ENCODE peak calls at places on chromosomes 4 and X, in eight cellular contexts. T, G, E, H, R, M, K and O are unnamed samples.

GRCh38 chr4:3817561-3817960 is 51.4 kb downstream of the ADRA2C start:
- DNase-seq in T (no peak), G (no peak), E (no peak), H (no peak), R (no peak), M (no peak), K (peak; percentile 19), O (peak; percentile 51)

GRCh38 chr4:102575369-102576129 is 74.4 kb downstream of the NFKB1 start:
- DNase-seq in T (no peak), G (no peak), E (no peak), H (no peak), R (no peak), M (no peak), K (no peak), O (no peak)

GRCh38 chr4:79603681-79604080 is 195.7 kb upstream of the GK2 start:
- DNase-seq in T (no peak), G (no peak), E (no peak), H (no peak), R (no peak), M (no peak), K (no peak), O (no peak)

GRCh38 chr4:6293661-6294060 is 24.0 kb downstream of the WFS1 start:
- DNase-seq in T (no peak), G (no peak), E (no peak), H (no peak), R (no peak), M (no peak), K (no peak), O (no peak)

GRCh38 chr4:85092536-85092935 is 126.0 kb upstream of the WDFY3 start:
- DNase-seq in T (no peak), G (no peak), E (no peak), H (no peak), R (no peak), M (no peak), K (no peak), O (no peak)

GRCh38 chr4:176034498-176034897 is 31.1 kb upstream of the WDR17 start:
- DNase-seq in T (no peak), G (no peak), E (peak; percentile 29), H (peak; percentile 16), R (no peak), M (peak; percentile 34), K (no peak), O (no peak)

GRCh38 chrX:55340896-55341433 is 76.2 kb upstream of the PAGE3 start:
- DNase-seq in T (no peak), G (no peak), E (no peak), H (no peak), R (no peak), M (no peak), K (no peak), O (no peak)

GRCh38 chr4:67725981-67726380 is 25.0 kb upstream of the UBA6 start:
- DNase-seq in T (no peak), G (no peak), E (no peak), H (no peak), R (no peak), M (no peak), K (no peak), O (no peak)

GRCh38 chrX:110397904-110398303 is 39.3 kb downstream of the RTL9 start:
- DNase-seq in T (no peak), G (no peak), E (no peak), H (no peak), R (no peak), M (no peak), K (no peak), O (no peak)

DNA sequence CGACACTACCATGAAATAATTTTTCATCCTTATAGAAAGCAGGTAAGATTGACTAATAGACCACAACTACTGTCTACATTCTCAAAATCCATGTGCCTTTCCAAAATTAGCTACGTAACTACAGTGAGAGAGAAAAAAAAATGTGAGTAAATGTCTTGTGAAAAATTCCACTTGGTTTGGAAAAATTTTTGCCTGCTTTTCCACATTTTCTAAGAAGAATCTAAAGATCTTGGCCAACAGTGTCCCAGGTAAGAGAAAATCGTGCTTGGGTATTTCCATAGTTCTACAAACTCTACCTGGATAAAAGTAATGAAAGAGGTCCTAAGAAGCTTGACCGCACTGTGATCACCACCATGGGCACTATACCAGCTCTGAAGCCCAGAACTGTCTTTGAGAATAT is 1.4 kb upstream of the CLCN3 start:
- DNase-seq in T (no peak), G (no peak), E (no peak), H (no peak), R (no peak), M (no peak), K (no peak), O (no peak)
- H3K27ac ChIP-seq in T (peak overlapping the region; percentile 99), G (peak overlapping the region; percentile 96), E (peak overlapping the region; percentile 96), H (no peak overlapping the region), R (no peak overlapping the region), M (no peak overlapping the region), K (peak overlapping the region; percentile 92), O (peak overlapping the region; percentile 93)

DNA sequence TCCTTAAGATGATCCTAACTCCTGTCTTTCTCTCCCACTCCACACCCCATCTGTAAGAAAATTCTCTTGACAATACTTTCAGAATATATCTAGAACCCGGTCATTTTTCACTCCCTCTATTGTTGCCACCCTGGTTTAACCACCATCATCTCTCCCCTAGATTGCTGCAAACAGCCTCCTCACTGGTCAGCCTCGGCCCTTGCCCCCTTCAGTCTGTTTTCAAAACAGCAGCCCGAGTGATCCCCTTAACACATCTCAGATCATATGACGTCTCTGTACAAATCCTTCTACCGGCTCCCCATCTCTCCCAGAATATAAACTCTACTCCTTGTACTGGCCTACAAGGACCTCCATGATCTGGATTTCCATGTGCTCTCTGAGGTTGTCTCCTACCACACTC is 35.2 kb upstream of the F9 start:
- DNase-seq in T (no peak), G (no peak), E (no peak), H (no peak), R (no peak), M (no peak), K (no peak), O (no peak)
- TF ChIP-seq CTCF in T (no peak), G (no peak), E (no peak), H (no peak), R (no peak), M (no peak), K (no peak), O (no peak)

GRCh38 chrX:25726539-25726938 is 411.6 kb upstream of the MAGEB18 start:
- DNase-seq in T (no peak), G (no peak), E (no peak), H (no peak), R (no peak), M (no peak), K (no peak), O (no peak)

GRCh38 chrX:25717122-25717521 is 421.0 kb upstream of the MAGEB18 start:
- DNase-seq in T (no peak), G (no peak), E (no peak), H (no peak), R (no peak), M (no peak), K (no peak), O (no peak)

DNA sequence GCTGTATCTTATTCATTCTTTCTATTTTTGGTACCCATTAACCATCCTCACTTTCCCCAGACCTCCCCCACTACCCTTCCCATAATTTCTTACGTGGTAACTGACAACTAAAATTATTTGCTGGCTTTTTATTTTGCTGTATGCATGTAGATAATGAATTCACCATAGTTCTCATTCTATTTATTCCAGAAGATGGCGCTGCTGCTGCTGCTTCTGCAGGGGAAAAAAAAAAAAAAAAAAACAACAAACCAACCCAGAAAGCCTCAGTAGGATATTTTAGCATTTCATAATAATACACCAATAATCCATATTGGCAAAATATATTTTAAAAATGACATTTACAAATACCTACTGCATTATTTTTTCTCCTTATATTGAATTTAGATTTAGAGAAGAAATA is 416.6 kb upstream of the MAGEB18 start:
- DNase-seq in T (no peak), G (no peak), E (no peak), H (no peak), R (no peak), M (peak; percentile 39), K (no peak), O (no peak)
- H3K4me3 ChIP-seq in T (no peak overlapping the region), G (no peak overlapping the region), E (no peak overlapping the region), H (no peak overlapping the region), R (no peak overlapping the region), M (no peak overlapping the region), K (no peak overlapping the region), O (no peak overlapping the region)

GRCh38 chrX:40147399-40148188 is 49.8 kb upstream of the BCOR start:
- DNase-seq in T (no peak), G (no peak), E (no peak), H (no peak), R (peak; percentile 71), M (no peak), K (no peak), O (no peak)

GRCh38 chrX:40150503-40150902 is 52.7 kb upstream of the BCOR start:
- DNase-seq in T (no peak), G (no peak), E (no peak), H (no peak), R (no peak), M (no peak), K (no peak), O (no peak)

GRCh38 chrX:40148189-40148438 is 50.4 kb upstream of the BCOR start:
- DNase-seq in T (no peak), G (no peak), E (no peak), H (no peak), R (no peak), M (no peak), K (no peak), O (no peak)

GRCh38 chrX:40149286-40150175 is 51.8 kb upstream of the BCOR start:
- DNase-seq in T (no peak), G (no peak), E (no peak), H (no peak), R (no peak), M (peak; percentile 64), K (no peak), O (no peak)

DNA sequence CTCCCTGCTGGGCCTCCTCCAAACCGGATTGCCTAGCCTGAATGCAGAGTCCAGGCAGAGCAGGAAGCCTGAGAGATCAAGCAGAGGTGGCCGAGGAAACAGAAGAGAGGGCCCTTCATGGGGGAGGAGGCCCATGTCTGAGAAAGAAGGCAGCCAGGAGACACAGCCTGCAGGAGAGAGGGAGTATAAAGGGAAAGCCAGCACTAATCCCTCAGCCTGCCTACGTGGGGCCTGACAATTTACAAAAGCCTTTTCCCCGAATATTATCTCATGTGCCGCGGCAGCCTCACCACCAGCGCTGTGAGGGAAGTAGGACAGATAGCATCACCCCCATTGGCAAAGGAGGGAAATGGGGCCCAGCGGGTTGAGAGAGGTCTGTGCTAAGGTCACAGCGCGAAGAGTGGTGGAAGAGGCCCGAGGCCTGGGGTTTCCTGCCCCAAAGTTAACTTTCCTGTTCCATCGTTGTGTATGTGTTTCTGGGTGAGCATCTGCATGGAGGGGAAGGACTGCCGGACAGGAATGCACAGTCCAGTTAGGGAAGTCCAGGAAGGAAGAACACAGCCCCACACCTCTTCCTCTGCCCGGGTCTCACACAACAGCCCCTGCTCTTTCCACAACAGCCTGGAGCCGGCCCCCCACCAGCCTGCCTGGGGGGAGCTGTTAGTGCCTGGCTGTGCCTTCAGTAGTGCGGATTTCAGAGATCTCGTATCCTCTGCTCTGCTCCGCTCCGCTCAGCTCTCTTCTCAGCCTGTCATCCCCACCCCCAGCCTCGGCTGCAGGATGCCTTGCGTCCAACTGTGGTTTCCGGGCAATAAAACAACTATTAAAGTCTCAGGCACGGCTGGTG is 50.9 kb upstream of the BCOR start:
- DNase-seq in T (no peak), G (no peak), E (no peak), H (no peak), R (no peak), M (peak; percentile 92), K (no peak), O (no peak)
- H3K27ac ChIP-seq in T (no peak overlapping the region), G (no peak overlapping the region), E (peak overlapping the region; percentile 67), H (no peak overlapping the region), R (peak overlapping the region; percentile 26), M (peak overlapping the region; percentile 91), K (no peak overlapping the region), O (no peak overlapping the region)